ENCODE peak calls at places on chromosomes 7 and 10, in four cellular contexts. V is A673, A is NCI-H1930, I is adrenal gland. F is an unnamed sample.

GRCh38 chr7:151032936-151033863 is 5.0 kb downstream of the ABCB8 start:
- DNase-seq in A (no peak), I (no peak), V (no peak), F (no peak)

GRCh38 chr10:13483073-13483472 is 45.7 kb downstream of the BEND7 start:
- DNase-seq in V (no peak), I (no peak), A (no peak), F (no peak)

GRCh38 chr7:73618538-73618937 is 5.8 kb downstream of the MLXIPL start:
- DNase-seq in A (no peak), V (no peak), I (no peak), F (no peak)

GRCh38 chr10:30456262-30456661 is 22.3 kb downstream of the MAP3K8 start:
- DNase-seq in V (no peak), A (no peak), I (no peak), F (no peak)

GRCh38 chr7:97555845-97556431 is 175.9 kb upstream of the TAC1 start:
- DNase-seq in I (no peak), A (no peak), V (no peak), F (no peak)

GRCh38 chr10:117132751-117133231 is 5.3 kb downstream of the VAX1 start:
- DNase-seq in V (peak), I (no peak), A (no peak), F (no peak)

GRCh38 chr7:20839196-20839735 is 52.6 kb upstream of the SP8 start:
- DNase-seq in A (no peak), I (no peak), V (no peak), F (no peak)

GRCh38 chr10:9209105-9209798 is 1154.8 kb downstream of the GATA3 start:
- DNase-seq in A (no peak), I (peak), V (peak), F (peak)

GRCh38 chr10:43344051-43344450 is 27.4 kb upstream of the FXYD4 start:
- DNase-seq in V (no peak), A (no peak), I (no peak), F (no peak)

GRCh38 chr10:78551184-78552005 is 517.4 kb upstream of the ZMIZ1 start:
- DNase-seq in A (no peak), V (no peak), I (no peak), F (no peak)

GRCh38 chr7:100604976-100605911 is 3.1 kb downstream of the PCOLCE start:
- DNase-seq in A (no peak), I (peak), V (no peak), F (no peak)

GRCh38 chr7:157139142-157140117 is 704 bp downstream of the UBE3C start:
- DNase-seq in V (no peak), A (no peak), I (peak), F (no peak)

GRCh38 chr7:138245216-138245615 is 169.0 kb downstream of the AKR1D1 start:
- DNase-seq in A (no peak), I (no peak), V (no peak), F (no peak)

GRCh38 chr10:80506189-80506575 is 31.5 kb upstream of the SH2D4B start:
- DNase-seq in I (no peak), A (no peak), V (no peak), F (peak)

GRCh38 chr10:16992611-16993119 is 136.9 kb downstream of the CUBN start:
- DNase-seq in I (no peak), V (no peak), A (no peak), F (no peak)

GRCh38 chr10:16867556-16867955 is 50.3 kb upstream of the RSU1 start:
- DNase-seq in A (no peak), I (no peak), V (peak), F (peak)